ENCODE peak calls at places on chromosomes 11 and 22, in four cellular contexts. V is posterior cingulate gyrus; D is stimulated activated CD4-positive, alpha-beta T cell treated with anti-CD3 and anti-CD28 coated beads, Interleukin-2, amount 100 ng/mL, for 48 hours; O is NCI-H69. X is an unnamed sample.
A peak's percentile ranks its signal among the peaks of the same experiment; 100 is the strongest.

GRCh38 chr11:115501895-115502589 is 2.2 kb downstream of the CADM1 start:
- DNase-seq in V (no peak), D (no peak), O (peak; percentile 83), X (peak; percentile 63)

GRCh38 chr11:30919389-30920172 is 333.4 kb upstream of the MPPED2 start:
- DNase-seq in V (no peak), D (no peak), O (no peak), X (no peak)

GRCh38 chr11:69971741-69972140 is 106.4 kb upstream of the ANO1 start:
- DNase-seq in V (no peak), D (no peak), O (no peak), X (no peak)

GRCh38 chr11:59182457-59183151 is 10.7 kb downstream of the DTX4 start:
- DNase-seq in V (no peak), D (no peak), O (peak; percentile 8), X (peak; percentile 35)

GRCh38 chr22:37752189-37753061 is 55.3 kb upstream of the GCAT start:
- DNase-seq in V (peak; percentile 88), D (no peak), O (peak; percentile 67), X (no peak)

GRCh38 chr11:3130269-3131071 is 34.6 kb downstream of the OSBPL5 start:
- DNase-seq in V (peak; percentile 91), D (no peak), O (peak; percentile 63), X (peak; percentile 8)

GRCh38 chr11:46686886-46687810 is 13.3 kb downstream of the ARHGAP1 start:
- DNase-seq in V (peak; percentile 69), D (no peak), O (peak; percentile 74), X (no peak)

GRCh38 chr22:46730568-46731245 is 7.3 kb downstream of the CERK start:
- DNase-seq in V (no peak), D (no peak), O (peak; percentile 50), X (peak; percentile 57)

GRCh38 chr11:125214466-125215204 is 50.1 kb downstream of the PKNOX2 start:
- DNase-seq in V (no peak), D (no peak), O (no peak), X (no peak)

GRCh38 chr22:25961699-25962098 is 207.6 kb upstream of the SEZ6L start:
- DNase-seq in V (no peak), D (no peak), O (no peak), X (no peak)

GRCh38 chr11:128391809-128392208 is 195.5 kb downstream of the ETS1 start:
- DNase-seq in V (no peak), D (no peak), O (no peak), X (no peak)

GRCh38 chr11:134407321-134407828 is 4.7 kb downstream of the B3GAT1 start:
- DNase-seq in V (peak; percentile 78), D (no peak), O (peak; percentile 12), X (peak; percentile 54)

GRCh38 chr11:75509201-75509600 is 16.5 kb downstream of the GDPD5 start:
- DNase-seq in V (no peak), D (no peak), O (no peak), X (no peak)

GRCh38 chr11:70861534-70861933 is 390.8 kb downstream of the SHANK2 start:
- DNase-seq in V (peak; percentile 7), D (no peak), O (peak; percentile 96), X (no peak)

GRCh38 chr22:47174096-47174495 is 411.6 kb downstream of the TBC1D22A start:
- DNase-seq in V (peak; percentile 46), D (no peak), O (no peak), X (no peak)

GRCh38 chr11:119323532-119324033 is 6.7 kb upstream of the MCAM start:
- DNase-seq in V (peak; percentile 89), D (peak; percentile 87), O (peak; percentile 86), X (peak; percentile 83)

GRCh38 chr11:34565417-34566208 is 52.0 kb upstream of the ELF5 start:
- DNase-seq in V (no peak), D (peak; percentile 3), O (peak; percentile 70), X (peak; percentile 89)

GRCh38 chr11:33891714-33892327 is at the start of gene LMO2:
- DNase-seq in V (no peak), D (no peak), O (peak; percentile 92), X (peak; percentile 47)

GRCh38 chr22:27397948-27398330 is 403.6 kb downstream of the MN1 start:
- DNase-seq in V (no peak), D (no peak), O (no peak), X (no peak)

GRCh38 chr11:13010737-13011342 is 1.7 kb downstream of the RASSF10 start:
- DNase-seq in V (peak; percentile 72), D (no peak), O (no peak), X (peak; percentile 29)

GRCh38 chr11:95255523-95256165 is 24.6 kb upstream of the SESN3 start:
- DNase-seq in V (no peak), D (no peak), O (peak; percentile 89), X (no peak)

GRCh38 chr11:96200243-96200642 is 142.8 kb downstream of the MAML2 start:
- DNase-seq in V (no peak), D (no peak), O (no peak), X (no peak)

GRCh38 chr11:17476317-17477083 is at the start of gene ABCC8:
- DNase-seq in V (peak; percentile 83), D (no peak), O (peak; percentile 79), X (peak; percentile 60)

GRCh38 chr11:43403357-43404231 is 44.9 kb downstream of the TTC17 start:
- DNase-seq in V (no peak), D (no peak), O (no peak), X (no peak)

GRCh38 chr11:8068605-8069221 is 12.3 kb upstream of the TUB start:
- DNase-seq in V (no peak), D (no peak), O (peak; percentile 48), X (no peak)

GRCh38 chr22:49925525-49926128 is 7.2 kb downstream of the CRELD2 start:
- DNase-seq in V (no peak), D (peak; percentile 46), O (no peak), X (no peak)

GRCh38 chr22:29710922-29711593 is 8.7 kb upstream of the CABP7 start:
- DNase-seq in V (no peak), D (no peak), O (peak; percentile 94), X (peak; percentile 60)

GRCh38 chr11:61791737-61792309 is 576 bp downstream of the TMEM258 start:
- DNase-seq in V (peak; percentile 92), D (peak; percentile 31), O (peak; percentile 83), X (peak; percentile 69)

GRCh38 chr11:83306385-83307080 is 20.4 kb upstream of the CCDC90B start:
- DNase-seq in V (no peak), D (no peak), O (peak; percentile 28), X (no peak)

GRCh38 chr11:123202155-123202714 is 7.2 kb upstream of the CLMP start:
- DNase-seq in V (no peak), D (no peak), O (peak; percentile 22), X (no peak)

GRCh38 chr11:13118691-13119090 is 109.6 kb downstream of the RASSF10 start:
- DNase-seq in V (no peak), D (no peak), O (no peak), X (no peak)

GRCh38 chr11:69636512-69636866 is 4.5 kb upstream of the CCND1 start:
- DNase-seq in V (peak; percentile 91), D (no peak), O (peak; percentile 68), X (peak; percentile 54)

GRCh38 chr22:24894998-24895397 is 51.5 kb downstream of the LHFPL7 start:
- DNase-seq in V (no peak), D (no peak), O (peak; percentile 82), X (no peak)

X was measured in NCI-H82.